ENCODE peak calls at places on chromosome 9, in five cellular contexts. Q is fibroblast of pulmonary artery, Y is left colon, E is WTC11, Z is lower leg skin. K is an unnamed sample.

GRCh38 chr9:93194584-93194983 is 10.6 kb downstream of the WNK2 start:
- DNase-seq in Q (no peak), Y (no peak), E (no peak), Z (no peak), K (no peak)

GRCh38 chr9:99699386-99699785 is 122.3 kb upstream of the NR4A3 start:
- DNase-seq in Q (no peak), Y (no peak), E (no peak), Z (no peak), K (no peak)

GRCh38 chr9:137222190-137223077 is at the start of gene RNF208:
- DNase-seq in Q (no peak), Y (peak; percentile 54), E (peak; percentile 58), Z (no peak), K (peak; percentile 87)

GRCh38 chr9:93304574-93305496 is 120.9 kb downstream of the WNK2 start:
- DNase-seq in Q (peak; percentile 55), Y (peak; percentile 61), E (peak; percentile 78), Z (peak; percentile 40), K (peak; percentile 93)

GRCh38 chr9:128771094-128771721 is 519 bp downstream of the ZER1 start:
- DNase-seq in Q (peak; percentile 26), Y (peak; percentile 40), E (no peak), Z (no peak), K (no peak)

GRCh38 chr9:94586814-94587213 is 6.8 kb downstream of the FBP2 start:
- DNase-seq in Q (peak; percentile 54), Y (no peak), E (no peak), Z (no peak), K (no peak)

GRCh38 chr9:134165357-134166315 is 1.3 kb upstream of the RNU6ATAC start:
- DNase-seq in Q (peak; percentile 38), Y (peak; percentile 56), E (no peak), Z (peak; percentile 51), K (no peak)

GRCh38 chr9:120892748-120893584 is 16.0 kb upstream of the PHF19 start:
- DNase-seq in Q (peak; percentile 80), Y (no peak), E (no peak), Z (no peak), K (no peak)

GRCh38 chr9:89669361-89669842 is 64.6 kb downstream of the GADD45G start:
- DNase-seq in Q (no peak), Y (no peak), E (no peak), Z (no peak), K (no peak)

GRCh38 chr9:19117039-19117716 is 10.1 kb downstream of the PLIN2 start:
- DNase-seq in Q (no peak), Y (no peak), E (no peak), Z (no peak), K (no peak)

GRCh38 chr9:132288371-132288770 is 66.4 kb downstream of the SETX start:
- DNase-seq in Q (peak; percentile 16), Y (no peak), E (no peak), Z (no peak), K (no peak)

GRCh38 chr9:106961623-106962022 is 98.7 kb downstream of the ZNF462 start:
- DNase-seq in Q (peak; percentile 43), Y (no peak), E (no peak), Z (no peak), K (no peak)

GRCh38 chr9:16434522-16434921 is 435.9 kb downstream of the BNC2 start:
- DNase-seq in Q (peak; percentile 25), Y (no peak), E (no peak), Z (no peak), K (no peak)